ENCODE peak calls at places on chromosome 9, in six cellular contexts. H, I, S, V, Y and W are unnamed samples.

GRCh38 chr9:101977614-101978210 is 239.3 kb upstream of the GRIN3A start:
- DNase-seq in H (peak; percentile 12), V (no peak), Y (no peak), I (peak; percentile 13), S (no peak), W (peak; percentile 51)

GRCh38 chr9:93580654-93581380 is 4.4 kb downstream of the PHF2 start:
- DNase-seq in I (no peak), H (no peak), V (no peak), S (no peak), Y (no peak), W (peak; percentile 61)

GRCh38 chr9:97366476-97366875 is 45.4 kb upstream of the TDRD7 start:
- DNase-seq in H (no peak), S (no peak), I (no peak), Y (no peak), V (no peak), W (no peak)

GRCh38 chr9:80968611-80969010 is 720.7 kb downstream of the TLE1 start:
- DNase-seq in Y (no peak), V (no peak), H (peak; percentile 87), I (no peak), S (no peak), W (no peak)

GRCh38 chr9:115158666-115159481 is 40.9 kb upstream of the TNC start:
- DNase-seq in Y (no peak), V (no peak), S (no peak), H (peak; percentile 78), I (no peak), W (no peak)

GRCh38 chr9:125411171-125411756 is 149.6 kb downstream of the GAPVD1 start:
- DNase-seq in H (no peak), Y (no peak), I (no peak), S (no peak), V (no peak), W (no peak)

GRCh38 chr9:4662108-4662988 is at the start of gene PLPP6:
- DNase-seq in I (peak; percentile 97), H (peak; percentile 75), S (peak; percentile 90), Y (peak; percentile 63), V (peak; percentile 95), W (peak; percentile 92)

GRCh38 chr9:81912135-81912534 is 16.1 kb upstream of the SPATA31D4 start:
- DNase-seq in V (no peak), H (no peak), Y (no peak), I (no peak), S (no peak), W (no peak)

GRCh38 chr9:34230556-34230955 is 51.7 kb downstream of the UBAP1 start:
- DNase-seq in V (no peak), S (no peak), I (no peak), H (no peak), Y (no peak), W (no peak)

GRCh38 chr9:69971643-69972449 is 71.8 kb upstream of the MAMDC2 start:
- DNase-seq in V (peak; percentile 82), S (peak; percentile 50), I (peak; percentile 81), Y (peak; percentile 51), H (peak; percentile 68), W (peak; percentile 75)

GRCh38 chr9:84990416-84990815 is 320.9 kb downstream of the NTRK2 start:
- DNase-seq in Y (no peak), H (no peak), I (no peak), S (no peak), V (no peak), W (no peak)

GRCh38 chr9:98678244-98678842 is 30.4 kb downstream of the GABBR2 start:
- DNase-seq in V (peak; percentile 69), S (peak; percentile 46), Y (no peak), I (peak; percentile 42), H (no peak), W (peak; percentile 21)

GRCh38 chr9:113901196-113901818 is 25.2 kb downstream of the ZNF618 start:
- DNase-seq in I (no peak), V (peak; percentile 25), S (no peak), H (no peak), Y (no peak), W (no peak)

GRCh38 chr9:138008081-138008841 is 130.7 kb downstream of the CACNA1B start:
- DNase-seq in H (no peak), S (no peak), Y (no peak), V (no peak), I (no peak), W (no peak)

GRCh38 chr9:136004219-136004618 is 43.0 kb upstream of the UBAC1 start:
- DNase-seq in Y (no peak), H (no peak), I (no peak), V (no peak), S (no peak), W (no peak)

GRCh38 chr9:136002215-136002614 is 41.0 kb upstream of the UBAC1 start:
- DNase-seq in Y (no peak), V (no peak), I (no peak), S (no peak), H (no peak), W (no peak)

GRCh38 chr9:136001231-136001630 is 40.1 kb upstream of the UBAC1 start:
- DNase-seq in H (no peak), V (no peak), Y (no peak), I (no peak), S (no peak), W (peak; percentile 12)

GRCh38 chr9:136003356-136004218 is 42.4 kb upstream of the UBAC1 start:
- DNase-seq in H (no peak), S (no peak), V (no peak), I (no peak), Y (no peak), W (no peak)

GRCh38 chr9:136002886-136003285 is 41.7 kb upstream of the UBAC1 start:
- DNase-seq in V (no peak), H (no peak), S (no peak), I (no peak), Y (no peak), W (peak; percentile 23)
- H3K18ac ChIP-seq in V (no peak overlapping the region), H (no peak overlapping the region), S (no peak overlapping the region), I (no peak overlapping the region), Y (peak overlapping the region; percentile 99), W (no peak overlapping the region)

GRCh38 chr9:95505072-95505471 is 11.7 kb downstream of the PTCH1 start:
- DNase-seq in Y (no peak), V (no peak), H (no peak), S (no peak), I (peak; percentile 66), W (peak; percentile 11)
- H3K9ac ChIP-seq in Y (no peak overlapping the region), V (no peak overlapping the region), H (no peak overlapping the region), S (no peak overlapping the region), I (peak overlapping the region; percentile 69), W (no peak overlapping the region)

GRCh38 chr9:136009516-136009915 is 48.3 kb upstream of the UBAC1 start:
- DNase-seq in H (no peak), Y (no peak), S (no peak), V (no peak), I (no peak), W (no peak)

GRCh38 chr9:136008693-136008997 is 47.5 kb upstream of the UBAC1 start:
- DNase-seq in I (no peak), S (no peak), Y (no peak), H (no peak), V (no peak), W (no peak)

GRCh38 chr9:136006169-136006568 is 45.0 kb upstream of the UBAC1 start:
- DNase-seq in I (no peak), H (no peak), V (no peak), S (no peak), Y (no peak), W (no peak)

GRCh38 chr9:136007906-136008692 is 46.9 kb upstream of the UBAC1 start:
- DNase-seq in Y (no peak), I (peak; percentile 37), H (peak; percentile 88), S (no peak), V (no peak), W (no peak)

DNA sequence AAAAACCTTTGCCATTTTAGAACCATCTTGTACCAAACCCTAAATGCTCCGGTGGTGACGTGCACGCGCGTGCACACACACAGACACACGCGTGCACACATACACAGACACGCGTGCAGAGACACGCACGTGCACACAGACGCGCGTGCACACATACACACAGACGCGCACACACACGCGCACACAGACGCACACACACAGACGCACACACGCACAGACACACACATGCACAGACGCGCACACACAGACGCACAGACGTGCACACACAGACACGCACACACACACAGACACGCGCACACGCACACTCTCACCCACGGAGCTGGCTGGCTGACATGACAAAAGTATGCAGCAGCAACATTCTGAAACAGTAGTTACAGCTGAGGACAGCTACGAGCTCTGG is 46.1 kb upstream of the UBAC1 start:
- DNase-seq in H (peak; percentile 10), Y (no peak), V (no peak), I (no peak), S (no peak), W (no peak)
- H3K18ac ChIP-seq in H (no peak overlapping the region), Y (peak overlapping the region; percentile 38), V (no peak overlapping the region), I (no peak overlapping the region), S (peak overlapping the region; percentile 28), W (no peak overlapping the region)

GRCh38 chr9:121059998-121060636 is 10.0 kb upstream of the C5 start:
- DNase-seq in I (peak; percentile 75), H (peak; percentile 84), Y (peak; percentile 61), V (no peak), S (no peak), W (peak; percentile 89)
- H3K9ac ChIP-seq in I (no peak overlapping the region), H (no peak overlapping the region), Y (no peak overlapping the region), V (no peak overlapping the region), S (no peak overlapping the region), W (no peak overlapping the region)

DNA sequence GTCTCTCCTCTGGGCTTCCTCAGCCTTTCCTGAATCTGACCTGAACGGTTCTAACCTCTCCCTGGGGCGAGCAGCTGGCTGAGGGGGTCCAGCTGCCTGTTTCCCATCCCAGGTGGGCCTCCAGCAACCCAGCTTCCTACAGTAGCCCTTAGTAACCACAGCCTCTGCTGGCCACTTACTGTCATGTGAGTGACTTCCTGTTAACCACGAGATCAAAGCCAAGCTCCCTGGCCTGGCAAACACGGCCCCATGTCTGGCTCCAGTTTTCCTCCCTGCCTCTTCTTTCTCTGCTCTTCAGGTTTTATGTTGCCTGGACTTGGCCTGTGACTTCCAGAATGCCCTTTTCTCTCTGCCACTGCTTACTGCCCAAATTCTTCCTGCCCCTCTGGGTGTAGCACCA is 47.2 kb upstream of the DAB2IP start:
- DNase-seq in I (peak; percentile 70), S (no peak), V (peak; percentile 51), H (no peak), Y (no peak), W (no peak)
- H3K18ac ChIP-seq in I (no peak overlapping the region), S (no peak overlapping the region), V (no peak overlapping the region), H (no peak overlapping the region), Y (no peak overlapping the region), W (no peak overlapping the region)

GRCh38 chr9:109012009-109012875 is 1.1 kb downstream of the CTNNAL1 start:
- DNase-seq in I (peak; percentile 88), V (peak; percentile 57), H (peak; percentile 94), S (no peak), Y (peak; percentile 45), W (peak; percentile 94)
- H3K9ac ChIP-seq in I (peak overlapping the region; percentile 60), V (peak overlapping the region; percentile 70), H (peak overlapping the region; percentile 68), S (peak overlapping the region; percentile 95), Y (peak overlapping the region; percentile 52), W (peak overlapping the region; percentile 84)

DNA sequence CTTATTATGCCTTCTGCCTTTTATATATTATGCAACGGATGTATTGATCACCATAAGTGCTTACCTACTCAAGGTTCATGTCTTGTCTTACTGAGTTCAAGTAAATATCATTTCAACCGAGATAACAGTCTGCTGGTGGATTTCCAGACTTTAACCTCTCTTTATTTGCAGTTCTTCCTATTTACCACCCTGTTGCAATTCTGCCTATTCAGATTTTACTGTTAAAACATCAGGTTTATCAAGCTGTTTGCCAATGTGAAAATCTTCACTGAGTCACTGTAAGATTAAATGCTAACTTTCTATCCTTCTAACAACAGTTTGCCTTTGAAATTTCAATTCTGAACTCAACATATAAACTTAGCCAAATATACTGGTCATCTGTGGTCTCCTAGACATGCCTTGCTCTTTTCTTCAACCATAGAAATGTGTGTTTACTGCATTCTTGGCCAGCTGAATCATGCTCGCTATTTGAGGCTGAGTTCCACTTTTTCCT is 471.7 kb upstream of the RORB start:
- DNase-seq in Y (no peak), I (peak; percentile 14), V (no peak), S (no peak), H (no peak), W (peak; percentile 2)
- H3K18ac ChIP-seq in Y (no peak overlapping the region), I (no peak overlapping the region), V (no peak overlapping the region), S (no peak overlapping the region), H (no peak overlapping the region), W (no peak overlapping the region)